ENCODE peak calls at places on chromosomes 3 and 15, in four cellular contexts. P is GM13977, O is psoas muscle, N is body of pancreas. J is an unnamed sample.

GRCh38 chr3:49199244-49199899 is 28.0 kb downstream of the KLHDC8B start:
- DNase-seq in P (no peak), O (peak), N (peak), J (peak)

GRCh38 chr3:192745150-192745549 is 17.8 kb upstream of the FGF12 start:
- DNase-seq in N (no peak), P (no peak), O (no peak), J (no peak)

GRCh38 chr3:152374260-152374990 is 105.7 kb downstream of the MBNL1 start:
- DNase-seq in N (no peak), O (no peak), P (no peak), J (no peak)

GRCh38 chr3:39166932-39167532 is 13.6 kb upstream of the CSRNP1 start:
- DNase-seq in O (no peak), P (no peak), N (no peak), J (peak)

GRCh38 chr15:45645026-45645980 is 10.5 kb downstream of the SQOR start:
- DNase-seq in N (no peak), P (peak), O (no peak), J (no peak)

GRCh38 chr3:64166584-64167155 is 58.6 kb downstream of the PRICKLE2 start:
- DNase-seq in O (no peak), P (no peak), N (no peak), J (peak)

GRCh38 chr3:43153189-43154083 is 47.6 kb upstream of the POMGNT2 start:
- DNase-seq in O (peak), P (no peak), N (peak), J (peak)

GRCh38 chr15:60957111-60957510 is 272.0 kb downstream of the RORA start:
- DNase-seq in P (no peak), O (no peak), N (no peak), J (no peak)

GRCh38 chr3:128426128-128426921 is 40.4 kb downstream of the DNAJB8 start:
- DNase-seq in O (peak), N (peak), P (peak), J (peak)

GRCh38 chr3:81643721-81644120 is 117.7 kb downstream of the GBE1 start:
- DNase-seq in O (no peak), P (no peak), N (no peak), J (peak)

GRCh38 chr3:14235896-14236295 is 57.3 kb downstream of the LSM3 start:
- DNase-seq in N (no peak), O (peak), P (no peak), J (no peak)

GRCh38 chr3:177824190-177824786 is 627.0 kb upstream of the TBL1XR1 start:
- DNase-seq in O (peak), N (peak), P (no peak), J (no peak)

GRCh38 chr3:195042741-195043611 is 228.0 kb downstream of the XXYLT1 start:
- DNase-seq in N (no peak), P (no peak), O (no peak), J (no peak)

GRCh38 chr3:23324745-23325144 is 121.6 kb downstream of the UBE2E2 start:
- DNase-seq in P (no peak), O (no peak), N (no peak), J (peak)

GRCh38 chr15:45181491-45182285 is 6.1 kb downstream of the SHF start:
- DNase-seq in N (no peak), O (no peak), P (no peak), J (no peak)

GRCh38 chr15:39232512-39232911 is 348.4 kb upstream of the THBS1 start:
- DNase-seq in P (no peak), N (no peak), O (no peak), J (no peak)

GRCh38 chr15:64163662-64164362 is 990 bp upstream of the PPIB start:
- DNase-seq in P (no peak), O (no peak), N (peak), J (no peak)

GRCh38 chr15:74786659-74787165 is 4.8 kb downstream of the CSK start:
- DNase-seq in O (no peak), P (no peak), N (no peak), J (no peak)

GRCh38 chr3:134795776-134796312 is 784 bp downstream of the EPHB1 start:
- DNase-seq in P (no peak), O (peak), N (no peak), J (peak)

GRCh38 chr3:83821526-83821925 is 1137.3 kb upstream of the CADM2 start:
- DNase-seq in O (no peak), N (no peak), P (no peak), J (no peak)

GRCh38 chr3:138377804-138378203 is 29.4 kb downstream of the MRAS start:
- DNase-seq in N (no peak), O (no peak), P (no peak), J (no peak)

GRCh38 chr15:60419752-60420151 is 22.0 kb upstream of the ANXA2 start:
- DNase-seq in P (no peak), N (no peak), O (no peak), J (no peak)

GRCh38 chr15:95897651-95898050 is 432.8 kb upstream of the NR2F2 start:
- DNase-seq in N (no peak), O (no peak), P (no peak), J (no peak)

GRCh38 chr3:48966876-48967361 is 23.1 kb upstream of the P4HTM start:
- DNase-seq in O (peak), N (no peak), P (no peak), J (no peak)

GRCh38 chr3:131846296-131846924 is 188.4 kb downstream of the CPNE4 start:
- DNase-seq in P (peak), O (no peak), N (no peak), J (no peak)

GRCh38 chr15:63818191-63818590 is 15.6 kb downstream of the HERC1 start:
- DNase-seq in O (no peak), N (peak), P (no peak), J (peak)

GRCh38 chr15:101039461-101039860 is 120.3 kb downstream of the LRRK1 start:
- DNase-seq in P (no peak), O (no peak), N (no peak), J (no peak)

GRCh38 chr3:181756645-181757044 is 44.9 kb downstream of the SOX2 start:
- DNase-seq in N (no peak), O (no peak), P (no peak), J (no peak)

GRCh38 chr3:10173926-10174435 is 9.3 kb downstream of the IRAK2 start:
- DNase-seq in O (peak), N (peak), P (no peak), J (no peak)

GRCh38 chr3:62169871-62170660 is 203.3 kb downstream of the FEZF2 start:
- DNase-seq in P (no peak), O (no peak), N (no peak), J (peak)

GRCh38 chr3:5055352-5056004 is 66.6 kb upstream of the ARL8B start:
- DNase-seq in O (no peak), N (no peak), P (no peak), J (no peak)

GRCh38 chr3:24678021-24678420 is 183.4 kb upstream of the THRB start:
- DNase-seq in O (no peak), P (no peak), N (no peak), J (no peak)
- TF ChIP-seq CTCF in O (no peak), P (no peak), N (no peak), J (no peak)

DNA sequence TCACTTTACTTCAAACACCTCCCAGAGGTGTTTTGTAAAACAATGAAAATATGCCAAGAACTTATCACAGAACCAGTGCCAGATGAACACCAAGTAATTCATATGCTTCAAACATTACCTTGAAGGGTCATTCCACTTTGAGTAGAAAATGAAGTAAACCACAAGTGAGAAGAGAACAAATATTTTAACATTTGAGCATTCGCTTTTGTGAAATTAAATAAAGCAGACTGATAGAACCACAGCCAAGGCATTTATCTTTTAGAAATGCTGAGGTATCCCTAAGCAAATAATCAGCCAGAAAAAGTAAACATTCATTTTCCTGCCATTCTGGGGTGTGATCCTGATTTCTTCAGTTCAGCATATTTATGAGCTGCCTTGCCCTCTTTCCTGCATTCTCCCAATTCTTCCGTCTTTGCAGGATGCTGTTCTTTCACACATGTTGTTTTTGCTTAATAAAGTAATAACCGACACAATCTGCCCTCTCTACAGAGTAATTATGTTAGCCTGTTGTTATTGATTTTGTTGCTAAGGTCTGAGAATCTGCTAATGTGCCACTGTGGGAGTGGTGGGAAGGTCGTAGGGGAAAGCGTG is 235.6 kb upstream of the TGFBR2 start:
- DNase-seq in N (no peak), O (no peak), P (no peak), J (peak)
- TF ChIP-seq CTCF in N (no peak), O (no peak), P (no peak), J (no peak)

GRCh38 chr15:48273047-48273446 is 58.2 kb upstream of the DUT start:
- DNase-seq in P (no peak), O (no peak), N (no peak), J (no peak)
- TF ChIP-seq CTCF in P (no peak), O (no peak), N (no peak), J (no peak)

GRCh38 chr15:29126208-29126536 is 143.4 kb downstream of the NSMCE3 start:
- DNase-seq in N (no peak), P (no peak), O (peak), J (no peak)

GRCh38 chr15:29126821-29127461 is 142.7 kb downstream of the NSMCE3 start:
- DNase-seq in N (no peak), O (peak), P (no peak), J (no peak)

GRCh38 chr15:29123991-29124390 is 145.6 kb downstream of the NSMCE3 start:
- DNase-seq in P (no peak), O (peak), N (no peak), J (no peak)

GRCh38 chr15:29124581-29125381 is 144.8 kb downstream of the NSMCE3 start:
- DNase-seq in O (peak), P (no peak), N (no peak), J (no peak)

DNA sequence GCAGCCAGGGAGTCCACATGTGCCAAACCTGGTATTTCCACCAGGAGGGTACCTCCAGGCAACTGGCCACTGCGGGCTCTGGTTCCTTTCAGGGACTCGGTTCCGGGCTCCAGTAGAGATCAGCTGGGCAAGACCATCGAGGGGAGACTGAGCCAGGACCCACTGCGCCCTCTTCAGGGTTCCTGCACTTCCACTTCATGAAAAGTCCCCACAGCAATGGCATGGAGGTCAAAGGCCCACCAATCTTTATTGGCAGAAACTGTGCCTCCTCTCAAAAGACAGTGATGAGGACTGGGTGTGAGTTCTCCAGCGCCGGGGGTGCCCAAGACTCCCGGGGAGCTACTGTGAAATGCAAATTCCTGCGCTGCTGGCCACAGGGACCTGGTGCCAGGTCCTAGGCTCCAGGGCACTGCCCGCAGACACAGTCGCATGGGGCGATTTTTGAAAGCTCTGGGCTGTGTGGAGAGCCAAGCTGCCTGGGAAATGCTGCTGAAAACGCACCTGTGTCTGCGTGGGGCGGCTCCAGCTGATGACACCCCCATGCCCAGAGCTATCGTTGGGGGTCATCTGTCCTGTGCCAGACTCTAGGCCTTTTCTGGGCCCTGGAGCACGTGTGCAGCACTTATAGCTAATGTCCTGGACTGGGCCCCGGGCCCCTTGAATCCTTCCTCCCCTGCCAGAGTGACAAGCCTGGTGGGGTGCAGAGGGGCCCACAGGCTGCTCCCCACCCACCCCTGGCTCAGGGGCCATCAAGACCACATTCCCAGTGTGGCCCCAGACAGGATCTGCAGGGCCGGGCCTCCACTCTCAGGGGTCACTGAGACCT is 144.0 kb downstream of the NSMCE3 start:
- DNase-seq in P (no peak), O (peak), N (no peak), J (no peak)
- TF ChIP-seq CTCF in P (no peak), O (no peak), N (no peak), J (no peak)